ENCODE peak calls at places on chromosomes 4 and X, in five cellular contexts. One of them, this sample, is unnamed.

GRCh38 chrX:153953342-153953830 is 8.9 kb upstream of the RENBP start:
- DNase-seq in stomach: peak; percentile 79
- DNase-seq in HepG2: peak; percentile 14
- DNase-seq in spleen: peak; percentile 94
- DNase-seq in K562: peak; percentile 77
- DNase-seq in this sample: peak; percentile 81

GRCh38 chr4:112099701-112100289 is 45.5 kb upstream of the FAM241A start:
- DNase-seq in stomach: no peak
- DNase-seq in HepG2: peak; percentile 57
- DNase-seq in spleen: no peak
- DNase-seq in K562: peak; percentile 51
- DNase-seq in this sample: no peak

GRCh38 chrX:2788980-2789379 is 37.1 kb downstream of the XG start:
- DNase-seq in stomach: no peak
- DNase-seq in HepG2: no peak
- DNase-seq in spleen: no peak
- DNase-seq in K562: no peak
- DNase-seq in this sample: no peak

GRCh38 chrX:42992199-42992943 is 214.4 kb upstream of the PPP1R2C start:
- DNase-seq in stomach: no peak
- DNase-seq in HepG2: no peak
- DNase-seq in spleen: no peak
- DNase-seq in K562: no peak
- DNase-seq in this sample: no peak

GRCh38 chrX:153347530-153347929 is 13.6 kb downstream of the ZNF275 start:
- DNase-seq in stomach: no peak
- DNase-seq in HepG2: no peak
- DNase-seq in spleen: no peak
- DNase-seq in K562: no peak
- DNase-seq in this sample: no peak

GRCh38 chr4:157978680-157979361 is 194.0 kb downstream of the GASK1B start:
- DNase-seq in stomach: peak; percentile 26
- DNase-seq in HepG2: peak; percentile 68
- DNase-seq in spleen: no peak
- DNase-seq in K562: peak; percentile 61
- DNase-seq in this sample: peak; percentile 8

GRCh38 chr4:112236040-112236439 is 4.5 kb downstream of the AP1AR start:
- DNase-seq in stomach: no peak
- DNase-seq in HepG2: no peak
- DNase-seq in spleen: no peak
- DNase-seq in K562: no peak
- DNase-seq in this sample: no peak

GRCh38 chr4:23888421-23889319 is 1.2 kb downstream of the PPARGC1A start:
- DNase-seq in stomach: no peak
- DNase-seq in HepG2: peak; percentile 18
- DNase-seq in spleen: no peak
- DNase-seq in K562: no peak
- DNase-seq in this sample: no peak

GRCh38 chrX:83508006-83508405 is at the start of gene POU3F4:
- DNase-seq in stomach: no peak
- DNase-seq in HepG2: no peak
- DNase-seq in spleen: no peak
- DNase-seq in K562: no peak
- DNase-seq in this sample: no peak

GRCh38 chr4:102730968-102731533 is 29.7 kb downstream of the MANBA start:
- DNase-seq in stomach: no peak
- DNase-seq in HepG2: peak; percentile 33
- DNase-seq in spleen: no peak
- DNase-seq in K562: peak; percentile 27
- DNase-seq in this sample: no peak

GRCh38 chr4:73679836-73680235 is 59.6 kb upstream of the RASSF6 start:
- DNase-seq in stomach: no peak
- DNase-seq in HepG2: no peak
- DNase-seq in spleen: no peak
- DNase-seq in K562: no peak
- DNase-seq in this sample: no peak

GRCh38 chrX:46662594-46662993 is 89.0 kb downstream of the CHST7 start:
- DNase-seq in stomach: no peak
- DNase-seq in HepG2: no peak
- DNase-seq in spleen: no peak
- DNase-seq in K562: no peak
- DNase-seq in this sample: no peak

GRCh38 chr4:165288639-165289428 is 38.6 kb upstream of the MSMO1 start:
- DNase-seq in stomach: no peak
- DNase-seq in HepG2: peak; percentile 24
- DNase-seq in spleen: no peak
- DNase-seq in K562: no peak
- DNase-seq in this sample: no peak

GRCh38 chr4:183153190-183153916 is 54.3 kb downstream of the WWC2 start:
- DNase-seq in stomach: no peak
- DNase-seq in HepG2: no peak
- DNase-seq in spleen: no peak
- DNase-seq in K562: no peak
- DNase-seq in this sample: no peak

GRCh38 chrX:55342533-55343501 is 78.1 kb upstream of the PAGE3 start:
- DNase-seq in stomach: peak; percentile 30
- DNase-seq in HepG2: peak; percentile 3
- DNase-seq in spleen: no peak
- DNase-seq in K562: peak; percentile 34
- DNase-seq in this sample: peak; percentile 39

GRCh38 chr4:1380368-1381151 is 25.7 kb downstream of the NKX1-1 start:
- DNase-seq in stomach: no peak
- DNase-seq in HepG2: no peak
- DNase-seq in spleen: peak; percentile 71
- DNase-seq in K562: no peak
- DNase-seq in this sample: no peak

GRCh38 chr4:159487284-159487747 is 384.4 kb downstream of the RAPGEF2 start:
- DNase-seq in stomach: peak; percentile 37
- DNase-seq in HepG2: peak; percentile 68
- DNase-seq in spleen: no peak
- DNase-seq in K562: peak; percentile 78
- DNase-seq in this sample: peak; percentile 20

GRCh38 chr4:56241500-56241899 is 145.8 kb downstream of the AASDH start:
- DNase-seq in stomach: no peak
- DNase-seq in HepG2: peak; percentile 80
- DNase-seq in spleen: no peak
- DNase-seq in K562: no peak
- DNase-seq in this sample: peak; percentile 37

GRCh38 chrX:111199505-111199904 is 70.8 kb downstream of the CAPN6 start:
- DNase-seq in stomach: no peak
- DNase-seq in HepG2: no peak
- DNase-seq in spleen: no peak
- DNase-seq in K562: no peak
- DNase-seq in this sample: no peak

GRCh38 chrX:110941906-110942305 is 146.3 kb upstream of the CHRDL1 start:
- DNase-seq in stomach: no peak
- DNase-seq in HepG2: no peak
- DNase-seq in spleen: no peak
- DNase-seq in K562: no peak
- DNase-seq in this sample: no peak

GRCh38 chr4:113683143-113683542 is 78.4 kb downstream of the CAMK2D start:
- DNase-seq in stomach: no peak
- DNase-seq in HepG2: no peak
- DNase-seq in spleen: no peak
- DNase-seq in K562: no peak
- DNase-seq in this sample: peak; percentile 48

GRCh38 chrX:134580947-134581346 is 77.3 kb downstream of the PLAC1 start:
- DNase-seq in stomach: no peak
- DNase-seq in HepG2: no peak
- DNase-seq in spleen: no peak
- DNase-seq in K562: no peak
- DNase-seq in this sample: no peak

GRCh38 chr4:38663021-38663800 is 788 bp upstream of the KLF3 start:
- DNase-seq in stomach: peak; percentile 34
- DNase-seq in HepG2: no peak
- DNase-seq in spleen: no peak
- DNase-seq in K562: peak; percentile 48
- DNase-seq in this sample: no peak
- TF ChIP-seq POLR2AphosphoS5 in stomach: peak; percentile 78
- TF ChIP-seq POLR2AphosphoS5 in HepG2: no peak
- TF ChIP-seq POLR2AphosphoS5 in spleen: peak; percentile 59
- TF ChIP-seq POLR2AphosphoS5 in K562: no peak
- TF ChIP-seq POLR2AphosphoS5 in this sample: peak; percentile 81

GRCh38 chr4:140523857-140524742 is at the start of gene ELMOD2:
- DNase-seq in stomach: peak; percentile 99
- DNase-seq in HepG2: peak; percentile 95
- DNase-seq in spleen: peak; percentile 100
- DNase-seq in K562: peak; percentile 98
- DNase-seq in this sample: peak; percentile 99
- TF ChIP-seq POLR2A in stomach: no peak
- TF ChIP-seq POLR2A in HepG2: peak; percentile 91
- TF ChIP-seq POLR2A in spleen: no peak
- TF ChIP-seq POLR2A in K562: peak; percentile 92
- TF ChIP-seq POLR2A in this sample: peak; percentile 79

GRCh38 chrX:96834137-96834536 is 49.6 kb upstream of the RPA4 start:
- DNase-seq in stomach: no peak
- DNase-seq in HepG2: no peak
- DNase-seq in spleen: no peak
- DNase-seq in K562: no peak
- DNase-seq in this sample: no peak

GRCh38 chrX:96835660-96836289 is 47.9 kb upstream of the RPA4 start:
- DNase-seq in stomach: no peak
- DNase-seq in HepG2: no peak
- DNase-seq in spleen: no peak
- DNase-seq in K562: no peak
- DNase-seq in this sample: no peak

GRCh38 chrX:96833333-96833732 is 50.4 kb upstream of the RPA4 start:
- DNase-seq in stomach: no peak
- DNase-seq in HepG2: no peak
- DNase-seq in spleen: no peak
- DNase-seq in K562: no peak
- DNase-seq in this sample: no peak

GRCh38 chrX:96841325-96841724 is 42.4 kb upstream of the RPA4 start:
- DNase-seq in stomach: no peak
- DNase-seq in HepG2: no peak
- DNase-seq in spleen: no peak
- DNase-seq in K562: no peak
- DNase-seq in this sample: no peak

GRCh38 chrX:96837808-96838207 is 45.9 kb upstream of the RPA4 start:
- DNase-seq in stomach: no peak
- DNase-seq in HepG2: no peak
- DNase-seq in spleen: no peak
- DNase-seq in K562: no peak
- DNase-seq in this sample: no peak
- H3K4me3 ChIP-seq in stomach: no peak overlapping the region
- H3K4me3 ChIP-seq in HepG2: no peak overlapping the region
- H3K4me3 ChIP-seq in spleen: no peak overlapping the region
- H3K4me3 ChIP-seq in K562: no peak overlapping the region
- H3K4me3 ChIP-seq in this sample: no peak overlapping the region

DNA sequence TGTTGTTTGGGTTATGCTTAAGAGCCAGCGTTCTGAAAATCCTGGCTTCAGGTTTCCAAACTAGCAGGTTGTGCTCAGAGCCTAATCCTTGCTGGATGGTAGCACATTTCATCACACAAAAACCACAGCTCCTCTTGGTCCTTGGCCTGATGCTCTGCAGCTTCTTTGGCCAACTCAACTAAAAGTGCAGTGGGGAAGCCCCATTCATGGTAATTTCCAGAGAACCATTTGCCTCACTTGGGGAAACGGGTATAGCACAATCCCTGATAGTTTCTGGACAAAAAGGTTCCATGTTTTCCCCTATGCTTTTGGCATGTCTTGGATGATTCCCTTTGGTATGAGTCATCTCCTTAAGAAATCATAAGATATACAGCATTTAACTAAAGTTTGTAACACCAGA is 78.7 kb downstream of the SYNPO2 start:
- DNase-seq in stomach: no peak
- DNase-seq in HepG2: no peak
- DNase-seq in spleen: no peak
- DNase-seq in K562: no peak
- DNase-seq in this sample: no peak
- TF ChIP-seq POLR2AphosphoS5 in stomach: no peak
- TF ChIP-seq POLR2AphosphoS5 in HepG2: no peak
- TF ChIP-seq POLR2AphosphoS5 in spleen: no peak
- TF ChIP-seq POLR2AphosphoS5 in K562: no peak
- TF ChIP-seq POLR2AphosphoS5 in this sample: no peak

GRCh38 chrX:1598876-1599790 is 7.7 kb downstream of the AKAP17A start:
- DNase-seq in stomach: no peak
- DNase-seq in HepG2: no peak
- DNase-seq in spleen: peak; percentile 73
- DNase-seq in K562: no peak
- DNase-seq in this sample: no peak

GRCh38 chrX:1601768-1602085 is 10.3 kb downstream of the AKAP17A start:
- DNase-seq in stomach: no peak
- DNase-seq in HepG2: no peak
- DNase-seq in spleen: peak; percentile 55
- DNase-seq in K562: no peak
- DNase-seq in this sample: no peak

GRCh38 chrX:1599791-1600405 is 8.5 kb downstream of the AKAP17A start:
- DNase-seq in stomach: no peak
- DNase-seq in HepG2: no peak
- DNase-seq in spleen: peak; percentile 72
- DNase-seq in K562: no peak
- DNase-seq in this sample: no peak

GRCh38 chrX:1601051-1601767 is 9.8 kb downstream of the AKAP17A start:
- DNase-seq in stomach: no peak
- DNase-seq in HepG2: no peak
- DNase-seq in spleen: peak; percentile 74
- DNase-seq in K562: no peak
- DNase-seq in this sample: no peak

DNA sequence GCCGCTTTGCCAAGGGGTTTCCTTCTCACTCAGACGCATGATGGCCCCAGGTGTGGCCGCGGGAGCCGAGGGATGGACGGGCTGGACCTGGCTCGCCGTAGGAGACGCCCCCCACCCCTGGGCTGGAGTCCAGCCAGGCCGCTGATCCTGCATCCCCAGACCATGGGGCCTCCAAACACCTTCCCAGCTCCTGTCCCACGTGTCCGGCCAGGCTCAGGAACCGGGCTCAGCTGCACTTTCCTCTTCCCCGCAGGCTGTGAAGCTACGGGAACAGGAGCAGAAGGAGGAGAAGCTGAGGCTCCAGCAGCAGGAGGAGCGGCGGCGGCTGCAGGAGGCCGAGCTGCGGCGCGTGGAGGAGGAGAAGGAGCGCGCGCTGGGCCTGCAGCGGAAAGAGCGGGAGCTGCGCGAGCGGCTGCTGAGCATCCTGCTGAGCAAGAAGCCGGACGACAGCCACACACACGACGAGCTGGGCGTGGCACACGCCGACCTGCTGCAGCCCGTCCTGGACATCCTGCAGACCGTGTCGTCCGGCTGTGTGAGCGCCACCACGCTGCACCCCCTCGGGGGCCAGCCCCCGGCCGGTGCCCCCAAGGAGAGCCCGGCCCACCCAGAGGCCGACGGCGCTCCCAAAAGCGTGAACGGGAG is 9.1 kb downstream of the AKAP17A start:
- DNase-seq in stomach: no peak
- DNase-seq in HepG2: no peak
- DNase-seq in spleen: peak; percentile 66
- DNase-seq in K562: no peak
- DNase-seq in this sample: no peak
- TF ChIP-seq POLR2A in stomach: no peak
- TF ChIP-seq POLR2A in HepG2: no peak
- TF ChIP-seq POLR2A in spleen: no peak
- TF ChIP-seq POLR2A in K562: no peak
- TF ChIP-seq POLR2A in this sample: no peak